ENCODE peak calls at places on chromosomes 6 and 20, in five cellular contexts. E, M, H, V and B are unnamed samples.

GRCh38 chr6:42197574-42198362 is 3.0 kb upstream of the GUCA1B start:
- DNase-seq in E (no peak), M (no peak), H (peak), V (no peak), B (peak)

GRCh38 chr6:111462770-111463391 is 20.1 kb downstream of the REV3L start:
- DNase-seq in E (no peak), M (no peak), H (peak), V (no peak), B (peak)

GRCh38 chr6:168197636-168198301 is 118.8 kb upstream of the FRMD1 start:
- DNase-seq in E (no peak), M (no peak), H (no peak), V (no peak), B (no peak)

GRCh38 chr20:10902174-10902573 is 228.4 kb upstream of the JAG1 start:
- DNase-seq in E (no peak), M (no peak), H (no peak), V (no peak), B (no peak)

GRCh38 chr6:158653577-158654354 is 3.9 kb downstream of the SYTL3 start:
- DNase-seq in E (peak), M (peak), H (no peak), V (no peak), B (no peak)

GRCh38 chr6:150142657-150143501 is at the start of gene PPP1R14C:
- DNase-seq in E (no peak), M (peak), H (no peak), V (peak), B (no peak)

GRCh38 chr20:1893721-1894470 is 1.3 kb upstream of the SIRPA start:
- DNase-seq in E (no peak), M (no peak), H (no peak), V (peak), B (peak)

GRCh38 chr20:5136096-5136495 is 9.3 kb downstream of the CDS2 start:
- DNase-seq in E (no peak), M (no peak), H (no peak), V (no peak), B (no peak)

GRCh38 chr6:136178749-136179148 is 71.4 kb downstream of the MTFR2 start:
- DNase-seq in E (no peak), M (no peak), H (no peak), V (no peak), B (no peak)

GRCh38 chr20:37209661-37210314 is 30.4 kb upstream of the MROH8 start:
- DNase-seq in E (no peak), M (no peak), H (peak), V (no peak), B (no peak)

GRCh38 chr20:48096957-48097890 is 311.9 kb upstream of the SULF2 start:
- DNase-seq in E (no peak), M (no peak), H (no peak), V (no peak), B (no peak)

GRCh38 chr6:168616807-168617756 is 176.1 kb downstream of the SMOC2 start:
- DNase-seq in E (no peak), M (no peak), H (no peak), V (peak), B (no peak)

GRCh38 chr6:65055545-65055944 is 651.5 kb downstream of the EYS start:
- DNase-seq in E (no peak), M (no peak), H (no peak), V (no peak), B (no peak)

GRCh38 chr6:9138856-9139426 is 703.6 kb upstream of the SLC35B3 start:
- DNase-seq in E (no peak), M (no peak), H (no peak), V (no peak), B (no peak)

GRCh38 chr6:20790032-20790791 is 256.0 kb downstream of the CDKAL1 start:
- DNase-seq in E (no peak), M (no peak), H (no peak), V (no peak), B (no peak)

GRCh38 chr6:145904878-145905277 is 59.3 kb downstream of the SHPRH start:
- DNase-seq in E (no peak), M (no peak), H (no peak), V (no peak), B (no peak)

GRCh38 chr20:4661191-4661590 is 60.5 kb upstream of the PRND start:
- DNase-seq in E (no peak), M (no peak), H (no peak), V (no peak), B (no peak)

GRCh38 chr6:11368760-11369159 is 136.3 kb upstream of the NEDD9 start:
- DNase-seq in E (no peak), M (no peak), H (peak), V (no peak), B (no peak)

GRCh38 chr6:24766685-24767462 is 7.9 kb upstream of the GMNN start:
- DNase-seq in E (peak), M (peak), H (peak), V (peak), B (peak)